ENCODE peak calls at places on chromosomes 16 and 17, in ten cellular contexts. C is stomach; I is CD8-positive, alpha-beta T cell; N is astrocyte of the spinal cord; O is stimulated activated CD4-positive, alpha-beta T cell treated with anti-CD3 and anti-CD28 coated beads, Interleukin-2, amount 100 ng/mL, for 24 hours; S is T follicular helper cell; H is aorta; Y is stimulated activated CD8-positive, alpha-beta memory T cell treated with anti-CD3 and anti-CD28 coated beads, Interleukin-15, amount 100 ng/mL, for 1 hour; K is GM23248; Z is AG10803. T is an unnamed sample.

GRCh38 chr17:79042421-79043190 is 18.6 kb downstream of the C1QTNF1 start:
- DNase-seq in C (peak), I (peak), N (peak), O (peak), S (peak), H (peak), Y (peak), K (peak), Z (peak), T (peak)

GRCh38 chr16:8620535-8620934 is 963 bp upstream of the METTL22 start:
- DNase-seq in C (no peak), I (no peak), N (no peak), O (no peak), S (no peak), H (no peak), Y (no peak), K (peak), Z (no peak), T (no peak)

GRCh38 chr16:2904100-2904921 is 7.4 kb upstream of the FLYWCH1 start:
- DNase-seq in C (peak), I (peak), N (peak), O (peak), S (peak), H (peak), Y (peak), K (peak), Z (peak), T (peak)

GRCh38 chr17:77769215-77769614 is 189.3 kb upstream of the TNRC6C start:
- DNase-seq in C (no peak), I (no peak), N (peak), O (no peak), S (no peak), H (no peak), Y (no peak), K (peak), Z (peak), T (no peak)

GRCh38 chr17:75130632-75131277 is 787 bp downstream of the NT5C start:
- DNase-seq in C (peak), I (no peak), N (peak), O (peak), S (no peak), H (peak), Y (no peak), K (peak), Z (peak), T (no peak)

GRCh38 chr17:78939615-78940014 is 14.4 kb upstream of the TIMP2 start:
- DNase-seq in C (no peak), I (no peak), N (peak), O (no peak), S (no peak), H (no peak), Y (no peak), K (peak), Z (no peak), T (no peak)

GRCh38 chr17:43750154-43750553 is 8.4 kb downstream of the SOST start:
- DNase-seq in C (no peak), I (no peak), N (no peak), O (no peak), S (no peak), H (no peak), Y (no peak), K (no peak), Z (no peak), T (no peak)

GRCh38 chr17:55416470-55417052 is 5.1 kb downstream of the MMD start:
- DNase-seq in C (no peak), I (no peak), N (no peak), O (no peak), S (no peak), H (no peak), Y (no peak), K (peak), Z (no peak), T (no peak)

GRCh38 chr16:1713933-1714332 is 7.9 kb downstream of the MAPK8IP3 start:
- DNase-seq in C (no peak), I (no peak), N (no peak), O (no peak), S (no peak), H (no peak), Y (no peak), K (no peak), Z (no peak), T (no peak)

GRCh38 chr17:44785921-44786320 is 27.1 kb downstream of the ADAM11 start:
- DNase-seq in C (no peak), I (no peak), N (no peak), O (no peak), S (no peak), H (no peak), Y (no peak), K (no peak), Z (no peak), T (peak)

GRCh38 chr17:39841202-39841601 is 22.9 kb downstream of the IKZF3 start:
- DNase-seq in C (no peak), I (no peak), N (no peak), O (no peak), S (no peak), H (no peak), Y (no peak), K (no peak), Z (no peak), T (no peak)

GRCh38 chr17:63035271-63035670 is 69.2 kb downstream of the TANC2 start:
- DNase-seq in C (no peak), I (no peak), N (peak), O (no peak), S (no peak), H (no peak), Y (no peak), K (peak), Z (peak), T (no peak)

GRCh38 chr16:78284957-78285434 is 185.5 kb downstream of the WWOX start:
- DNase-seq in C (no peak), I (no peak), N (no peak), O (no peak), S (no peak), H (no peak), Y (no peak), K (no peak), Z (no peak), T (no peak)

GRCh38 chr16:16151315-16151714 is 72.0 kb downstream of the ABCC6 start:
- DNase-seq in C (no peak), I (no peak), N (no peak), O (no peak), S (no peak), H (no peak), Y (no peak), K (peak), Z (no peak), T (no peak)

GRCh38 chr17:49963277-49963625 is 5.7 kb upstream of the DLX4 start:
- DNase-seq in C (no peak), I (no peak), N (no peak), O (no peak), S (no peak), H (no peak), Y (no peak), K (no peak), Z (no peak), T (no peak)

GRCh38 chr17:32356378-32356743 is 6.4 kb downstream of the ZNF207 start:
- DNase-seq in C (no peak), I (no peak), N (no peak), O (no peak), S (no peak), H (no peak), Y (no peak), K (no peak), Z (no peak), T (no peak)

GRCh38 chr17:68184141-68184571 is 63.7 kb upstream of the AMZ2 start:
- DNase-seq in C (no peak), I (no peak), N (peak), O (no peak), S (no peak), H (no peak), Y (no peak), K (no peak), Z (no peak), T (no peak)

GRCh38 chr16:30017277-30017656 is 5.7 kb upstream of the C16orf92 start:
- DNase-seq in C (no peak), I (no peak), N (no peak), O (no peak), S (no peak), H (no peak), Y (no peak), K (no peak), Z (no peak), T (no peak)

GRCh38 chr16:77993586-77993985 is 28.8 kb upstream of the CLEC3A start:
- DNase-seq in C (no peak), I (no peak), N (peak), O (no peak), S (no peak), H (no peak), Y (no peak), K (peak), Z (peak), T (no peak)

GRCh38 chr17:42112552-42113176 is at the start of gene DHX58:
- DNase-seq in C (peak), I (peak), N (peak), O (peak), S (peak), H (no peak), Y (peak), K (peak), Z (peak), T (peak)

GRCh38 chr17:74042744-74043486 is 160.6 kb upstream of the RPL38 start:
- DNase-seq in C (no peak), I (no peak), N (peak), O (peak), S (no peak), H (peak), Y (no peak), K (peak), Z (peak), T (no peak)

GRCh38 chr17:41648411-41649195 is 24.2 kb upstream of the KRT17 start:
- DNase-seq in C (peak), I (peak), N (peak), O (peak), S (peak), H (peak), Y (peak), K (peak), Z (peak), T (peak)

GRCh38 chr16:47925811-47926460 is 229.9 kb downstream of the ABCC12 start:
- DNase-seq in C (no peak), I (no peak), N (no peak), O (no peak), S (no peak), H (no peak), Y (no peak), K (no peak), Z (no peak), T (no peak)

GRCh38 chr16:72198641-72199250 is 26.8 kb upstream of the PMFBP1 start:
- DNase-seq in C (no peak), I (no peak), N (no peak), O (no peak), S (no peak), H (no peak), Y (no peak), K (no peak), Z (no peak), T (no peak)

GRCh38 chr17:32516450-32516849 is 29.7 kb downstream of the CDK5R1 start:
- DNase-seq in C (no peak), I (no peak), N (no peak), O (no peak), S (no peak), H (no peak), Y (no peak), K (no peak), Z (no peak), T (no peak)

GRCh38 chr17:7841622-7842379 is 7.8 kb downstream of the KDM6B start:
- DNase-seq in C (peak), I (peak), N (peak), O (peak), S (peak), H (peak), Y (peak), K (peak), Z (peak), T (peak)

GRCh38 chr16:79707867-79708266 is 107.3 kb upstream of the MAF start:
- DNase-seq in C (peak), I (no peak), N (no peak), O (no peak), S (no peak), H (peak), Y (no peak), K (peak), Z (no peak), T (peak)

GRCh38 chr17:8022358-8023038 is 16.4 kb upstream of the ALOX15B start:
- DNase-seq in C (no peak), I (no peak), N (no peak), O (no peak), S (no peak), H (no peak), Y (no peak), K (peak), Z (no peak), T (no peak)

GRCh38 chr16:89268585-89268984 is 51.1 kb downstream of the ZNF778 start:
- DNase-seq in C (no peak), I (no peak), N (no peak), O (no peak), S (no peak), H (peak), Y (no peak), K (no peak), Z (no peak), T (peak)

GRCh38 chr16:51577621-51578303 is 426.7 kb upstream of the SALL1 start:
- DNase-seq in C (no peak), I (no peak), N (peak), O (no peak), S (no peak), H (no peak), Y (no peak), K (peak), Z (no peak), T (no peak)

GRCh38 chr16:52451971-52452421 is 94.9 kb downstream of the TOX3 start:
- DNase-seq in C (no peak), I (no peak), N (no peak), O (no peak), S (no peak), H (no peak), Y (no peak), K (no peak), Z (no peak), T (no peak)

GRCh38 chr17:17792551-17793377 is 44.0 kb downstream of the SREBF1 start:
- DNase-seq in C (peak), I (peak), N (peak), O (peak), S (peak), H (no peak), Y (peak), K (peak), Z (peak), T (no peak)

GRCh38 chr17:50571681-50572080 is 11.2 kb downstream of the CACNA1G start:
- DNase-seq in C (no peak), I (no peak), N (no peak), O (no peak), S (no peak), H (no peak), Y (no peak), K (no peak), Z (no peak), T (no peak)

GRCh38 chr17:61480414-61480807 is 28.2 kb downstream of the TBX4 start:
- DNase-seq in C (no peak), I (no peak), N (no peak), O (no peak), S (no peak), H (no peak), Y (no peak), K (no peak), Z (no peak), T (no peak)

GRCh38 chr17:2398655-2399571 is 1.9 kb downstream of the MNT start:
- DNase-seq in C (peak), I (peak), N (peak), O (peak), S (peak), H (peak), Y (no peak), K (peak), Z (peak), T (no peak)

GRCh38 chr17:7561589-7562207 is at the start of gene SENP3:
- DNase-seq in C (peak), I (peak), N (peak), O (peak), S (peak), H (peak), Y (peak), K (peak), Z (peak), T (peak)

GRCh38 chr16:29848420-29849297 is 14.4 kb downstream of the CDIPT start:
- DNase-seq in C (peak), I (peak), N (peak), O (peak), S (peak), H (peak), Y (peak), K (peak), Z (peak), T (peak)

T was measured in sciatic nerve.